ENCODE peak calls at places on chromosomes 11 and 22, in four cellular contexts. Y, I, W and A are unnamed samples.

GRCh38 chr11:8566613-8567210 is 27.3 kb downstream of the STK33 start:
- DNase-seq in Y (peak), I (no peak), W (peak), A (peak)

GRCh38 chr11:77287615-77288273 is 13.7 kb downstream of the GDPD4 start:
- DNase-seq in Y (no peak), I (no peak), W (no peak), A (no peak)

GRCh38 chr22:21677606-21678443 is 12.0 kb downstream of the PPIL2 start:
- DNase-seq in Y (peak), I (no peak), W (no peak), A (no peak)

GRCh38 chr11:122305426-122305825 is 189.4 kb upstream of the BLID start:
- DNase-seq in Y (no peak), I (no peak), W (no peak), A (no peak)

GRCh38 chr11:2205214-2205770 is 33.7 kb upstream of the TH start:
- DNase-seq in Y (no peak), I (no peak), W (no peak), A (no peak)

GRCh38 chr22:29870574-29870973 is 12.4 kb upstream of the MTMR3 start:
- DNase-seq in Y (no peak), I (no peak), W (no peak), A (no peak)

GRCh38 chr11:69965821-69966582 is 112.1 kb upstream of the ANO1 start:
- DNase-seq in Y (no peak), I (no peak), W (no peak), A (no peak)

GRCh38 chr11:76626266-76626665 is 44.3 kb downstream of the LRRC32 start:
- DNase-seq in Y (no peak), I (no peak), W (no peak), A (no peak)

GRCh38 chr11:84686726-84687125 is 940.4 kb downstream of the DLG2 start:
- DNase-seq in Y (no peak), I (no peak), W (no peak), A (no peak)

GRCh38 chr11:96942855-96943254 is 553.0 kb downstream of the JRKL start:
- DNase-seq in Y (no peak), I (no peak), W (no peak), A (no peak)

GRCh38 chr11:27557223-27557622 is 50.7 kb upstream of the LIN7C start:
- DNase-seq in Y (no peak), I (no peak), W (no peak), A (no peak)

GRCh38 chr11:126011220-126011619 is 51.4 kb downstream of the CDON start:
- DNase-seq in Y (no peak), I (no peak), W (no peak), A (no peak)

GRCh38 chr11:44791546-44791945 is 64.8 kb downstream of the TSPAN18 start:
- DNase-seq in Y (no peak), I (no peak), W (no peak), A (no peak)

GRCh38 chr11:33718441-33718840 is 17.8 kb downstream of the CD59 start:
- DNase-seq in Y (no peak), I (no peak), W (no peak), A (no peak)

GRCh38 chr11:114280696-114281095 is 15.5 kb upstream of the NNMT start:
- DNase-seq in Y (peak), I (peak), W (no peak), A (peak)

DNA sequence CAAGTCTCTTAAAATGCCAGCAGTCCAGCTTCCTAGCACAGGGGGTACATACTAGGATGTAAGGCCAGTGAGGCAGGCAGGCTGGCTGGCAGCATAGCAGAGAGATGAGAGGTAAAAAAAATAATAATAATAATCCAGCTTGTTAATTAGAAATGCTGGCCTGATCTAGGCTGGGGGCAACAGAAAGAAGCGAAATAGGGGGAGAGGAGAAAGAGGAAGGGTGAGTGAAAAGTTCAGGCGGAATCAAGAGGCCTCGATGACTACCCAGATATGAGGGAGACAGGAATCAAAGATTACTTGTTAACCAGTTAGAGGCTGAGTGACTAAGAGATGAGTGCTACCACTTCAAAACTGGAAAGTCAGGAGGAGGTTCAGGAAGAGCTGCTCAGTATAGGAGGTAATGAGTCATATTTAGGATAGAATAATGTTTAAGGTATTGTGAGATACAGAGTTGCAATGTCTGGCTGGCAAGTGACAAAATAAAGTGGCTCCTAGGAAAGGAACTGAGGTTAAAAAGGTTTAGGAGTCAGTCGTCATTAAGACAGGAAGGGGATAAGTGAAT is 2.8 kb downstream of the ALKBH8 start:
- DNase-seq in Y (peak), I (no peak), W (no peak), A (no peak)
- TF ChIP-seq CBX5 in Y (no peak), I (no peak), W (no peak), A (no peak)

DNA sequence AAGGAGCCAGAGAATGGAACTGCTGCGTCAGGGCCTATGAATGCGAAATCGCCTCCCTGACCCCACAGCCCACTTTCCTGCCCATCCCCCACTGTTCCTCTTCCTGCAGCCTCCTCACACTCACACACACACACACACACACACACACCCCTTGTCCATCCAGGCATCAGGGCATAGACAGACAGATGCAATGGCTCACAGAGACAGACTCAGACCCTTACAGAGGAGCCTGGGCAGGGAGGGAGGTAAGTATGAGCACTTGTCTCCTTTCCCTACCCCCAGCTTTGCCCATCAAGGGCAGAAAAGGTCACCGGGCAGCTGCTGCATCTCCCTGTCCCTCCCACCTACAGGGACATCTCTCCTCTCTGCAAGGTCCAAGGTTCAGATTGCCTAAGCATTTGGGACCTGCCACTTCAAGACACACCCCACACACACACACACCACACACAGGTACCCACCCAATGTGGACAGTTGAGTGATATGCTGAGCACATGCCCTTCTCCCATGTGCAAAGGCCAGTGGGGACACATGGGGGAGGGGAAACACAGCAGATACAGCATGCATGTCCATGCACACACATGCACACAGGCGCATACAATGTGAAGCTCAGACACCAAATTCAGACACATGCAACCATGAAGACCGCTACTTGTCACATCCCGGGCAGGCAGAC is 2.0 kb upstream of the NRXN2 start:
- DNase-seq in Y (peak), I (no peak), W (no peak), A (no peak)
- TF ChIP-seq CBX5 in Y (no peak), I (no peak), W (no peak), A (no peak)

GRCh38 chr22:36641902-36642640 is 61.5 kb downstream of the CACNG2 start:
- DNase-seq in Y (no peak), I (no peak), W (no peak), A (no peak)
- TF ChIP-seq CBX5 in Y (no peak), I (no peak), W (no peak), A (no peak)

GRCh38 chr11:74000307-74000630 is 8.6 kb downstream of the UCP3 start:
- DNase-seq in Y (no peak), I (no peak), W (no peak), A (no peak)
- TF ChIP-seq CBX5 in Y (no peak), I (no peak), W (no peak), A (no peak)